ENCODE peak calls at places on chromosomes 1 and 21, in ten cellular contexts. A is progenitor cell of endocrine pancreas; L is IMR-90; F is T-helper 9 cell; Y is stimulated activated CD4-positive, alpha-beta T cell treated with anti-CD3 and anti-CD28 coated beads, Interleukin-4, amount 100 ng/mL, for 1 hour; P is activated T-cell treated with anti-CD3 and anti-CD28 coated beads for 1 hour; T is lower leg skin; Q is RPMI8226; E is esophagus muscularis mucosa; C is globus pallidus. R is an unnamed sample.

GRCh38 chr1:119492763-119493162 is 14.2 kb upstream of the HSD3B1 start:
- DNase-seq in A (no peak), L (no peak), F (no peak), Y (no peak), P (no peak), T (no peak), Q (no peak), E (peak), C (no peak), R (no peak)

GRCh38 chr1:115064461-115064860 is 24.8 kb downstream of the TSPAN2 start:
- DNase-seq in A (no peak), L (no peak), F (no peak), Y (no peak), P (no peak), T (no peak), Q (no peak), E (no peak), C (no peak), R (no peak)

GRCh38 chr1:24317081-24317480 is 2.1 kb upstream of the GRHL3 start:
- DNase-seq in A (no peak), L (no peak), F (no peak), Y (no peak), P (no peak), T (no peak), Q (peak), E (no peak), C (no peak), R (peak)

GRCh38 chr1:31991202-31991601 is 22.5 kb upstream of the KHDRBS1 start:
- DNase-seq in A (no peak), L (no peak), F (no peak), Y (no peak), P (no peak), T (no peak), Q (no peak), E (no peak), C (no peak), R (no peak)

GRCh38 chr1:75127916-75128717 is 6.1 kb upstream of the LHX8 start:
- DNase-seq in A (no peak), L (no peak), F (no peak), Y (no peak), P (no peak), T (peak), Q (no peak), E (no peak), C (no peak), R (no peak)

GRCh38 chr1:185409763-185410528 is 92.9 kb upstream of the IVNS1ABP start:
- DNase-seq in A (no peak), L (peak), F (no peak), Y (no peak), P (no peak), T (no peak), Q (no peak), E (no peak), C (peak), R (peak)

GRCh38 chr1:87149166-87150065 is 179.3 kb upstream of the LMO4 start:
- DNase-seq in A (no peak), L (peak), F (no peak), Y (no peak), P (no peak), T (no peak), Q (peak), E (no peak), C (peak), R (no peak)

GRCh38 chr1:183023601-183024351 is 556 bp downstream of the LAMC1 start:
- DNase-seq in A (peak), L (peak), F (no peak), Y (peak), P (no peak), T (peak), Q (peak), E (no peak), C (no peak), R (peak)

GRCh38 chr1:36571106-36571505 is 88.4 kb upstream of the CSF3R start:
- DNase-seq in A (no peak), L (no peak), F (no peak), Y (no peak), P (no peak), T (no peak), Q (no peak), E (no peak), C (no peak), R (no peak)

GRCh38 chr1:68228833-68229232 is 3.5 kb downstream of the WLS start:
- DNase-seq in A (no peak), L (peak), F (no peak), Y (no peak), P (no peak), T (no peak), Q (no peak), E (no peak), C (no peak), R (no peak)

GRCh38 chr1:109262231-109263010 is 13.1 kb downstream of the CELSR2 start:
- DNase-seq in A (no peak), L (no peak), F (no peak), Y (no peak), P (no peak), T (no peak), Q (no peak), E (no peak), C (no peak), R (no peak)

GRCh38 chr1:4121293-4121684 is 221.2 kb upstream of the C1orf174 start:
- DNase-seq in A (no peak), L (no peak), F (no peak), Y (no peak), P (no peak), T (no peak), Q (no peak), E (no peak), C (no peak), R (no peak)

GRCh38 chr1:50423670-50424000 is 392 bp upstream of the DMRTA2 start:
- DNase-seq in A (no peak), L (no peak), F (no peak), Y (no peak), P (no peak), T (no peak), Q (no peak), E (peak), C (no peak), R (no peak)

GRCh38 chr1:238913210-238913609 is 473.2 kb upstream of the CHRM3 start:
- DNase-seq in A (no peak), L (no peak), F (no peak), Y (no peak), P (no peak), T (no peak), Q (no peak), E (no peak), C (no peak), R (no peak)

GRCh38 chr21:34092241-34092921 is 19.0 kb downstream of the MRPS6 start:
- DNase-seq in A (no peak), L (no peak), F (no peak), Y (no peak), P (no peak), T (no peak), Q (peak), E (no peak), C (no peak), R (no peak)

GRCh38 chr1:110897685-110898084 is 24.7 kb downstream of the CD53 start:
- DNase-seq in A (no peak), L (no peak), F (no peak), Y (no peak), P (no peak), T (no peak), Q (no peak), E (no peak), C (no peak), R (no peak)

GRCh38 chr1:93746009-93746408 is 64.4 kb upstream of the BCAR3 start:
- DNase-seq in A (no peak), L (no peak), F (no peak), Y (no peak), P (no peak), T (peak), Q (no peak), E (no peak), C (no peak), R (no peak)

GRCh38 chr1:94230920-94231319 is 6.5 kb downstream of the ARHGAP29 start:
- DNase-seq in A (no peak), L (no peak), F (no peak), Y (no peak), P (no peak), T (no peak), Q (no peak), E (no peak), C (no peak), R (no peak)

GRCh38 chr1:38671221-38671620 is 188.4 kb downstream of the RRAGC start:
- DNase-seq in A (no peak), L (no peak), F (no peak), Y (no peak), P (no peak), T (no peak), Q (no peak), E (peak), C (no peak), R (no peak)

GRCh38 chr21:15688809-15689208 is 41.0 kb upstream of the USP25 start:
- DNase-seq in A (no peak), L (no peak), F (no peak), Y (no peak), P (no peak), T (no peak), Q (peak), E (no peak), C (no peak), R (no peak)